ENCODE peak calls at places on chromosome 7, in four cellular contexts. X is mesendoderm, G is IMR-90, S is H9. O is an unnamed sample. For H3K4me1, the result is how much of the 10 kb centered on the place peaks cover.

GRCh38 chr7:42170724-42171123 is 66.3 kb downstream of the GLI3 start:
- DNase-seq in X (no peak), G (peak), S (no peak), O (no peak)

GRCh38 chr7:96546426-96546825 is 163.2 kb downstream of the SEM1 start:
- DNase-seq in X (no peak), G (no peak), S (no peak), O (no peak)

GRCh38 chr7:77877800-77878199 is 79.2 kb downstream of the PHTF2 start:
- DNase-seq in X (no peak), G (peak), S (no peak), O (peak)

GRCh38 chr7:18400726-18401125 is 94.8 kb upstream of the HDAC9 start:
- DNase-seq in X (no peak), G (peak), S (no peak), O (peak)

GRCh38 chr7:99623091-99623693 is 6.4 kb downstream of the ZSCAN25 start:
- DNase-seq in X (no peak), G (no peak), S (no peak), O (no peak)

GRCh38 chr7:125927556-125927955 is 997.9 kb upstream of the POT1 start:
- DNase-seq in X (peak), G (no peak), S (no peak), O (no peak)

GRCh38 chr7:8433477-8434289 is at the start of gene NXPH1:
- DNase-seq in X (peak), G (no peak), S (peak), O (peak)

GRCh38 chr7:78039791-78040776 is 241.5 kb downstream of the PHTF2 start:
- DNase-seq in X (peak), G (no peak), S (peak), O (no peak)

GRCh38 chr7:12090757-12091134 is 120.3 kb upstream of the TMEM106B start:
- DNase-seq in X (no peak), G (no peak), S (no peak), O (no peak)

GRCh38 chr7:149763563-149764240 is 9.7 kb downstream of the ZNF467 start:
- DNase-seq in X (no peak), G (no peak), S (no peak), O (no peak)

GRCh38 chr7:20594023-20594422 is 21.4 kb upstream of the ABCB5 start:
- DNase-seq in X (peak), G (no peak), S (no peak), O (peak)

GRCh38 chr7:51256244-51256781 is 60.3 kb downstream of the COBL start:
- DNase-seq in X (no peak), G (no peak), S (no peak), O (no peak)

GRCh38 chr7:20435305-20435704 is 104.6 kb downstream of the ITGB8 start:
- DNase-seq in X (no peak), G (no peak), S (no peak), O (no peak)

GRCh38 chr7:577971-578370 is 58.3 kb upstream of the PDGFA start:
- DNase-seq in X (peak), G (no peak), S (no peak), O (no peak)

GRCh38 chr7:104362756-104363155 is 34.4 kb downstream of the LHFPL3 start:
- DNase-seq in X (peak), G (no peak), S (peak), O (no peak)

GRCh38 chr7:91941450-91941849 is 788 bp downstream of the AKAP9 start:
- DNase-seq in X (peak), G (peak), S (peak), O (peak)

GRCh38 chr7:157347217-157347904 is 10.6 kb downstream of the DNAJB6 start:
- DNase-seq in X (no peak), G (peak), S (no peak), O (no peak)

GRCh38 chr7:148700693-148701092 is 2.0 kb downstream of the CUL1 start:
- DNase-seq in X (peak), G (peak), S (no peak), O (peak)
- H3K4me1 ChIP-seq in X (under half), G (under half), S (under half), O (under half)

DNA sequence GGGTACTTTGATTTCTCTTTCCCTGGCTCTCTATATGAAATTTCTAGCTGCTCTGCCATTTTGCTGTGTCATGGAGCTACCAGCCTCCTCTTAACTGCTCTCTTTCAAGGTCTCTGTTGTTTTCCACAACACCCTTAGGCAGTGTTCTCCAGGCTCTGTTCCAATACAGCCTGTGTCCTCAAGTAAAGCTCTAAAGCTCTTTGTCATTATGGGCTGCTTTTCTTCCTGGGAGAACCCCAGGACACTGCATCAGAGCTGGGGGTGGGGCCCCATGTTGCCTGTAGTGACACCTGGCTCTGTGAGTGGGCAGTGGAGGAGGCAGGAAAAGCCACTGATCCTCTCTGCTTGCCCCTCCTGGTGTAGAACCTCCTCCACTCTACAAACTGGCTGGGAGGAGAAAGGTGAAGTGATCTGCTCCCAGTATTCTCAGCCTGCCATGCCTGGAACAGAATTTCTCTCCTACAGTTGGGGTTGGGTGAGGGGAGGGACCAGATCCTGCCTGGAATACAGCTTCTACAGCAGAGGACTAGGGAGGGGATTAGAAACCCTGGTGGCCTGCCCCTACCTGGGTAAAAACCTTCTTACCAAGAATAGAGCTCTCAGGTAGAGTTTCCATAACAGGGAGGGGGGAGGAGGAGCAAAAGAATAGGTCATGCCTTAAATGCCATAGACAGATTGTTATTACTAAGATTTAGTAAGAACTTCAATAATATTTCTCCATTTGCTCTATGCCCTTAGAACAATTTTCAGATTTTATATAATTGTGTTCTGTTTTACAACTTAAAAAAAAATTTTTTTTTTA is 33.7 kb upstream of the TSPAN33 start:
- DNase-seq in X (peak), G (no peak), S (peak), O (peak)
- H2BK120ac ChIP-seq in X (peak), G (no peak), S (no peak), O (no peak)

GRCh38 chr7:121572615-121573014 is 176.5 kb upstream of the FAM3C start:
- DNase-seq in X (no peak), G (no peak), S (no peak), O (no peak)
- H4K8ac ChIP-seq in X (no peak), G (no peak), S (no peak), O (no peak)

GRCh38 chr7:2244404-2244803 is 2.4 kb downstream of the NUDT1 start:
- DNase-seq in X (no peak), G (no peak), S (no peak), O (no peak)

GRCh38 chr7:2245883-2246679 is 4.1 kb downstream of the NUDT1 start:
- DNase-seq in X (no peak), G (no peak), S (no peak), O (no peak)

GRCh38 chr7:2242541-2243482 is 786 bp downstream of the NUDT1 start:
- DNase-seq in X (peak), G (peak), S (peak), O (peak)

GRCh38 chr7:2241580-2242540 is at the start of the genes MRM2 and NUDT1:
- DNase-seq in X (peak), G (peak), S (peak), O (peak)

GRCh38 chr7:2243483-2243840 is 1.4 kb downstream of the NUDT1 start:
- DNase-seq in X (no peak), G (no peak), S (no peak), O (no peak)
- H3K4me1 ChIP-seq in X (under half), G (under half), S (under half), O (under half)

O was measured in mesenchymal stem cell.